ENCODE peak calls at places on chromosomes 16 and 17, in eight cellular contexts. N, O, E, S, V, A, G and B are unnamed samples.

GRCh38 chr16:72961115-72961832 is 86.7 kb downstream of the ZFHX3 start:
- DNase-seq in N (no peak), O (peak; percentile 25), E (no peak), S (no peak), V (no peak), A (no peak), G (no peak), B (no peak)

GRCh38 chr17:181213-182163 is at the start of gene DOC2B:
- DNase-seq in N (peak; percentile 74), O (peak; percentile 8), E (no peak), S (peak; percentile 69), V (no peak), A (no peak), G (peak; percentile 19), B (peak; percentile 27)

GRCh38 chr17:61453563-61453962 is 1.3 kb downstream of the TBX4 start:
- DNase-seq in N (no peak), O (peak; percentile 26), E (no peak), S (no peak), V (no peak), A (no peak), G (no peak), B (peak; percentile 76)

GRCh38 chr16:66299349-66299748 is 67.1 kb upstream of the CDH5 start:
- DNase-seq in N (no peak), O (no peak), E (no peak), S (no peak), V (no peak), A (no peak), G (no peak), B (no peak)

GRCh38 chr17:37365589-37365988 is 10.2 kb upstream of the C17orf78 start:
- DNase-seq in N (no peak), O (no peak), E (no peak), S (no peak), V (no peak), A (no peak), G (no peak), B (no peak)

GRCh38 chr17:71948703-71949422 is 172.0 kb upstream of the SOX9 start:
- DNase-seq in N (no peak), O (no peak), E (no peak), S (no peak), V (no peak), A (no peak), G (peak; percentile 9), B (peak; percentile 51)

GRCh38 chr17:6163632-6164319 is 93.6 kb downstream of the WSCD1 start:
- DNase-seq in N (peak; percentile 15), O (peak; percentile 88), E (no peak), S (no peak), V (no peak), A (no peak), G (no peak), B (peak; percentile 26)

GRCh38 chr16:14302399-14303181 is 231.5 kb downstream of the MRTFB start:
- DNase-seq in N (peak; percentile 73), O (no peak), E (no peak), S (no peak), V (peak; percentile 14), A (no peak), G (no peak), B (no peak)

GRCh38 chr17:4949321-4950074 is 1.2 kb upstream of the PFN1 start:
- DNase-seq in N (peak; percentile 60), O (peak; percentile 74), E (peak; percentile 82), S (peak; percentile 82), V (peak; percentile 73), A (peak; percentile 94), G (peak; percentile 44), B (peak; percentile 58)

GRCh38 chr17:37725021-37725585 is 19.8 kb downstream of the HNF1B start:
- DNase-seq in N (no peak), O (no peak), E (no peak), S (no peak), V (no peak), A (no peak), G (no peak), B (no peak)

GRCh38 chr17:58273453-58274104 is 7.2 kb downstream of the MPO start:
- DNase-seq in N (no peak), O (no peak), E (no peak), S (no peak), V (no peak), A (no peak), G (no peak), B (no peak)

GRCh38 chr16:66512589-66513404 is 37.1 kb downstream of the TK2 start:
- DNase-seq in N (no peak), O (peak; percentile 87), E (peak; percentile 93), S (peak; percentile 21), V (no peak), A (peak; percentile 20), G (no peak), B (peak; percentile 66)

GRCh38 chr16:20598832-20599469 is 22.8 kb upstream of the ACSM2B start:
- DNase-seq in N (peak; percentile 24), O (peak; percentile 3), E (peak; percentile 99), S (no peak), V (no peak), A (no peak), G (no peak), B (no peak)

GRCh38 chr17:36001862-36002603 is 680 bp upstream of the CCL15 start:
- DNase-seq in N (peak; percentile 37), O (no peak), E (peak; percentile 96), S (peak; percentile 70), V (no peak), A (peak; percentile 90), G (no peak), B (peak; percentile 7)

GRCh38 chr16:66549284-66550131 is at the start of gene TK2:
- DNase-seq in N (peak; percentile 78), O (peak; percentile 30), E (peak; percentile 37), S (peak; percentile 75), V (peak; percentile 41), A (peak; percentile 81), G (peak; percentile 44), B (no peak)

GRCh38 chr17:33523577-33523981 is 230.5 kb upstream of the ASIC2 start:
- DNase-seq in N (no peak), O (no peak), E (no peak), S (no peak), V (no peak), A (no peak), G (no peak), B (no peak)

GRCh38 chr17:33520404-33521032 is 227.4 kb upstream of the ASIC2 start:
- DNase-seq in N (peak; percentile 71), O (peak; percentile 42), E (peak; percentile 23), S (peak; percentile 41), V (peak; percentile 14), A (peak; percentile 62), G (peak; percentile 30), B (peak; percentile 8)

GRCh38 chr17:33519692-33520091 is 226.6 kb upstream of the ASIC2 start:
- DNase-seq in N (no peak), O (no peak), E (no peak), S (no peak), V (no peak), A (no peak), G (no peak), B (no peak)

GRCh38 chr17:33521784-33522183 is 228.7 kb upstream of the ASIC2 start:
- DNase-seq in N (peak; percentile 36), O (peak; percentile 11), E (no peak), S (no peak), V (no peak), A (no peak), G (no peak), B (no peak)

GRCh38 chr17:33522623-33523022 is 229.5 kb upstream of the ASIC2 start:
- DNase-seq in N (no peak), O (no peak), E (no peak), S (no peak), V (no peak), A (no peak), G (no peak), B (no peak)
- TF ChIP-seq CTCF in N (no peak), O (no peak), E (peak; percentile 5), S (no peak), V (no peak), A (no peak), G (no peak), B (no peak)

DNA sequence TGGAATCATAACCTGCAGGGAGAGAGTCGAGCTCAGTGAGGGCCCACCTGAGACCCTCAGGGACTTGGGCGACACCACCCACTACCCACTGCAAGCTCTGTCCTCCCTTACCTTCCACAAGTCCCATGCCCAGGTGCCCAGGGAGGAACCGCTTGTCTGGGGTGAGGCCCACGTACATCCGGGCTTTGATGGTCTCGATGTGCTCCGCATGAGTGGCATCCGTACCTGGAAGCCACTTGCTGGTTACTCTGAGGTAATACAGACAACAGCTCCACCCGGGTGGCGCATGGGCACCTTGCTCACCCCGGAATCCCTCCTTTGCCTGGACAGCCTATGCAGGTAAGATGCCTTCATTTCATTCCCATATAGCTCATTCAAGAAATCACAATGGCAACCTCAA is 24.8 kb downstream of the MIEF2 start:
- DNase-seq in N (no peak), O (no peak), E (no peak), S (no peak), V (no peak), A (no peak), G (no peak), B (no peak)
- H3K36me3 ChIP-seq in N (peaks cover 71% of the 10 kb centered on the region), O (peaks cover 61% of the 10 kb centered on the region), E (peaks cover 38% of the 10 kb centered on the region), S (peaks cover 81% of the 10 kb centered on the region), V (peaks cover 54% of the 10 kb centered on the region), A (no peaks in the 10 kb centered on the region), G (peaks cover 28% of the 10 kb centered on the region), B (peaks cover 24% of the 10 kb centered on the region)

DNA sequence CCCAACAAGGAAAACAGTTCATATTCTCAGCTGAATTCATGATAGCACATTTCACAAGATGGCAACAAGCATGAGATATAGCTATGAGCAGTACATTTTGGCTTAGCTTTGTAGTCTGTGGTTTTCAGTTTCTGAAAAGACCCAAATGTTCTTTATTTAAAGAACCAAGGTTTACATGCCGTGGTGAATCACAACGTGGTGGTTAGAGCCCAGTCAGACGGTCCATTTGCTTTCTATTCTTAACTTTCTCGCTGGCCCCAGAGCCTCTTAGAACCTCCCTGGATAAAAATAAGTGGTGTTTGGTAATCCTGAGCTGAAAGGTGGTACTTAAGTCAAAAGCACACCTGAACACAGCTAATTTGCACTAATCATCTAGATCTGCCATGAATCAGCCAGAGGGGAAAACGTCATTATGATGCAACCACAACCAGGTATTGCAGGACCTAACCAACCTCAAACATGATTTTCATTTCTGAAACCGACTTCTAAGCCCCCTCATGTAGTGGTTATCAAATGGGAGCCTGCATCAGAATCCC is 18.6 kb upstream of the HAPSTR1 start:
- DNase-seq in N (no peak), O (peak; percentile 54), E (no peak), S (no peak), V (no peak), A (no peak), G (no peak), B (peak; percentile 94)
- H3K4me3 ChIP-seq in N (no peak overlapping the region), O (peak overlapping the region; percentile 21), E (peak overlapping the region; percentile 24), S (no peak overlapping the region), V (no peak overlapping the region), A (no peak overlapping the region), G (no peak overlapping the region), B (no peak overlapping the region)

DNA sequence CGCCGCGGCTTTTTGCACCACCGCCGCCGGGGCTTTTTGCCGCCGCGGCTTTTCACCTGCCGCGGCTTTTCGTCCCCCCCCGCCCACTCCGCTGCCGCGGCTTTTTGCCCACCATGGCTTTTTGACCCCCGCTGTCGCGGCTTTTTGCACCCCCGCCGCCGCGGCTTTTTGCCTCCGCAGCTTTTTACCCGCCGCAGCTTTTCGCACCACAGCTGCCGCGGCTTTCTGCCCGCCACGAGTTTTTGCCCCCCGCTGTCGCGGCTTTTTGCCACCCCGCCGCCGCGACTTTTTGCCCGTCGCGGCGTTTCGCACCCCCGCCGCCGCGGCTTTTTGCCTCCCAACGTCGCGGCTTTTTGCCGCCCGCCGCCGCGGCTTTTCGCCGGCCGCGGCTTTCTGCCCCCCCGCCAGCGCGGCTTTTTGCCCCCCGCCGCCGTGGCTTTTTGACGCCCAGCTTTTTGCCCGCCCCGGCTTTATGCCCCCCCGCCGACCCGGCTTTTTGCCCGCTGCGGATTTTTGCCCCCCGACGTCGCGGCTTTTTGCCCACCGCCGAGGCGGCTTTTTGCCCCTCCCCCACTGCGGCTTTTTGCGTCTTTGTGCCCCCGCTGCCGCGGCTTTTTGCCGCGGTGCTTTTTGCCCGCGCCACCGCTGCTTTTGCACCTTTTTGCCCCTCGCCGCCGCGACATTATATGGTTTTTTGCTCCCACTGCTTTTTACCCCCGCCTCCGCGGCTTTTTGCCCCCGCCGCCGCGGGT is 1343.6 kb downstream of the TP53TG3F start:
- DNase-seq in N (no peak), O (no peak), E (no peak), S (no peak), V (no peak), A (peak; percentile 20), G (no peak), B (no peak)
- TF ChIP-seq CTCF in N (no peak), O (no peak), E (no peak), S (no peak), V (no peak), A (no peak), G (no peak), B (no peak)